ENCODE peak calls at places on chromosomes 6 and 20, in eight cellular contexts. G, O, J, K, R, F, Y and B are unnamed samples. For H3K4me1, the result is how much of the 10 kb centered on the place peaks cover.

GRCh38 chr6:48610846-48611245 is 499.8 kb upstream of the PTCHD4 start:
- DNase-seq in G (no peak), O (no peak), J (no peak), K (no peak), R (no peak), F (peak), Y (no peak), B (no peak)

GRCh38 chr6:146984251-146984924 is 219.8 kb upstream of the STXBP5 start:
- DNase-seq in G (no peak), O (no peak), J (no peak), K (no peak), R (no peak), F (no peak), Y (no peak), B (no peak)

GRCh38 chr6:36039113-36039512 is 11.5 kb downstream of the MAPK14 start:
- DNase-seq in G (no peak), O (no peak), J (no peak), K (no peak), R (no peak), F (peak), Y (no peak), B (no peak)

GRCh38 chr6:32825966-32826365 is 9.2 kb upstream of the HLA-DOB start:
- DNase-seq in G (no peak), O (no peak), J (no peak), K (no peak), R (no peak), F (peak), Y (no peak), B (no peak)

GRCh38 chr6:112717401-112717800 is 370.3 kb downstream of the RFPL4B start:
- DNase-seq in G (no peak), O (no peak), J (no peak), K (no peak), R (no peak), F (no peak), Y (no peak), B (no peak)

GRCh38 chr20:59783020-59784010 is 150.1 kb downstream of the SYCP2 start:
- DNase-seq in G (peak), O (no peak), J (no peak), K (peak), R (peak), F (peak), Y (peak), B (no peak)

GRCh38 chr20:64010711-64011237 is 25.2 kb upstream of the C20orf204 start:
- DNase-seq in G (no peak), O (no peak), J (no peak), K (no peak), R (no peak), F (no peak), Y (no peak), B (no peak)

GRCh38 chr20:34220581-34220980 is 20.6 kb upstream of the ASIP start:
- DNase-seq in G (no peak), O (no peak), J (no peak), K (no peak), R (no peak), F (peak), Y (no peak), B (no peak)

GRCh38 chr6:143232849-143233248 is 172.2 kb downstream of the AIG1 start:
- DNase-seq in G (no peak), O (no peak), J (peak), K (peak), R (peak), F (peak), Y (no peak), B (peak)

GRCh38 chr20:18395544-18395943 is 71.3 kb downstream of the DZANK1 start:
- DNase-seq in G (no peak), O (no peak), J (no peak), K (no peak), R (no peak), F (no peak), Y (no peak), B (no peak)

GRCh38 chr6:45787384-45787783 is 228.3 kb downstream of the CLIC5 start:
- DNase-seq in G (no peak), O (no peak), J (no peak), K (no peak), R (no peak), F (no peak), Y (no peak), B (no peak)

GRCh38 chr20:63382551-63383300 is 21.6 kb upstream of the CHRNA4 start:
- DNase-seq in G (no peak), O (no peak), J (no peak), K (no peak), R (no peak), F (no peak), Y (no peak), B (peak)

GRCh38 chr20:44702776-44703175 is 12.4 kb upstream of the CCN5 start:
- DNase-seq in G (no peak), O (peak), J (peak), K (no peak), R (no peak), F (peak), Y (no peak), B (peak)

GRCh38 chr6:5054427-5054873 is 30.7 kb upstream of the PPP1R3G start:
- DNase-seq in G (no peak), O (no peak), J (no peak), K (no peak), R (no peak), F (peak), Y (no peak), B (no peak)

GRCh38 chr6:11354019-11354418 is 121.6 kb upstream of the NEDD9 start:
- DNase-seq in G (peak), O (peak), J (no peak), K (no peak), R (peak), F (peak), Y (no peak), B (no peak)

GRCh38 chr6:76852776-76853175 is 610.5 kb downstream of the HTR1B start:
- DNase-seq in G (no peak), O (no peak), J (no peak), K (no peak), R (no peak), F (peak), Y (no peak), B (no peak)

GRCh38 chr20:57509665-57510237 is 15.2 kb downstream of the CTCFL start:
- DNase-seq in G (no peak), O (no peak), J (no peak), K (peak), R (no peak), F (no peak), Y (no peak), B (no peak)

GRCh38 chr6:19128701-19129100 is 708.5 kb upstream of the ID4 start:
- DNase-seq in G (no peak), O (no peak), J (no peak), K (no peak), R (no peak), F (no peak), Y (no peak), B (no peak)
- TF ChIP-seq CTCF in G (no peak), O (no peak), J (no peak), K (no peak), R (no peak), F (no peak), Y (no peak), B (no peak)

DNA sequence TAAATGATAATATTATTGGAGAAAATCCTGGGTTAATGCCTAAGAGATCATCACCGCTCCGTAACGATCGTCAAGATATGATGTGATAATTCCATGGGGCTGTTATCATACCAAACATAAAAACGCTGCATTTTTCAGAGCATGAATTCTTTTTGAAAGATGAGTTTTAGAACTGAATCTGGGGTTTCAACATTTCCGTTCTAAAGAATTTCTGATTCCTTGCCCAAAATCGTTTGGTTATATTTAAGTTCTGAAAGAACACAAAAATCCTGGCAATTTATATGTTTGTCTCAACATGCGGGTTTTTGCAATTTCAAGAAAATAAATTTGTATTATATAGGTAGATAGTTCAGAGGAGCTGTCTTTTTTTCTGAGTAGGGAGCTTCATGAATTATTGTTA is 154.9 kb downstream of the FOXC1 start:
- DNase-seq in G (no peak), O (no peak), J (no peak), K (no peak), R (no peak), F (no peak), Y (no peak), B (no peak)
- H3K4me1 ChIP-seq in G (under half), O (under half), J (under half), K (under half), R (under half), F (under half), Y (under half), B (under half)

DNA sequence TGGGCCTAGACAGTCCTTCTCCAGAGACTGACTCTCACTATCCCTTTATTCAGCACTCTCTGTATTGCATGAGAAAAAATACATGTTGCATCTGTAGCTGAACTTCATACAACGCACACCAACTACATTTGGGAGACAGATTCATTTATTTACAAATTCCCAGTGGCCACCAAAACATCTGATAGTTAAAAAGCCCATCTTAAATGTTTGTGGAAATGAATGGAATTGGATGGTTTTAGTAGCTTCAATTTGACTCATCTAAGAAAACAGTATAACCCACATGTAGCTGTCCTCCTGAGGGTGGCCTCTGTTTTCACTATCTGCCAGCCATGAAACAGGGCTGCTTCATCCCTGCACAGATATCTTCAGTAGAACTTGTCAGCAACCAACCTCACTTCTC is 116.3 kb downstream of the PCSK2 start:
- DNase-seq in G (no peak), O (no peak), J (no peak), K (no peak), R (no peak), F (no peak), Y (no peak), B (no peak)
- H3K4me3 ChIP-seq in G (no peak), O (no peak), J (no peak), K (no peak), R (no peak), F (no peak), Y (no peak), B (no peak)

GRCh38 chr6:38929560-38929959 is 119.0 kb upstream of the GLP1R start:
- DNase-seq in G (no peak), O (no peak), J (no peak), K (no peak), R (no peak), F (peak), Y (no peak), B (no peak)
- TF ChIP-seq CTCF in G (no peak), O (no peak), J (no peak), K (no peak), R (peak), F (no peak), Y (no peak), B (no peak)

DNA sequence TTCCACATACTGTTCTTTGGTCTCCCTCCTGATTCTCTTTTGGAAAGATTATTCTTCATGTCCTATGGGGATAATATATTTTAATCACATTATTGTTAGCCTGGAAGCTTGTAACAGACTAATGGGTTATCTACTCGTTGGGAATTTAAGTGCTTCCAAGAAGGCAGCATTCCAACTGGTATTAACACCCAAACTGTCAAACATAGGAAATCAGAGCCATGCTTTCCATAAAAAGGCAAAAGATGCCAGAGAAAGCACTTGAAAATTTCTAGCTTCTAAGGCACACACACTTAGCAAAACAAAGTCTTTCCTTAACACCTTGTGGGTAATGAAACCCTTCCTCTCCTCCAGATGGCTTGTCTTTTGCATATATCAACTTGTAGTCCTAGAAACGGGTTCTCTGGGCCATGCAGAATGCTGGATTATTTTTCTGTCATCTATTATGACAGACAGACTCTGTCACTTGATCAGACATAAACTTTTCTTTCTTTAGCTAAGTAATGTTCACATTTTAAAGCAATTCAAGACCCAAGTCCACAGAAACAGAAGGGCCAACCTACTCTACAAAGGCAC is 41.5 kb downstream of the B4GALT5 start:
- DNase-seq in G (no peak), O (no peak), J (no peak), K (no peak), R (no peak), F (no peak), Y (no peak), B (no peak)
- H3K4me1 ChIP-seq in G (under half), O (under half), J (half or more), K (half or more), R (under half), F (under half), Y (under half), B (half or more)